ENCODE peak calls at places on chromosomes 2 and 18, in four cellular contexts. V is sciatic nerve; Y is CD4-positive, alpha-beta T cell; Z is pancreas. K is an unnamed sample.

GRCh38 chr2:46268196-46268595 is 29.0 kb upstream of the EPAS1 start:
- ATAC-seq in V (peak), Y (no peak), Z (no peak), K (no peak)

GRCh38 chr2:23426284-23426905 is 41.4 kb downstream of the KLHL29 start:
- ATAC-seq in V (peak), Y (no peak), Z (no peak), K (no peak)

GRCh38 chr2:43199492-43200481 is 26.6 kb downstream of the ZFP36L2 start:
- ATAC-seq in V (no peak), Y (no peak), Z (peak), K (no peak)

GRCh38 chr2:104900608-104901007 is 46.7 kb downstream of the POU3F3 start:
- ATAC-seq in V (no peak), Y (no peak), Z (peak), K (no peak)

GRCh38 chr18:30142248-30142647 is 900.3 kb downstream of the DSC3 start:
- ATAC-seq in V (no peak), Y (no peak), Z (no peak), K (no peak)

GRCh38 chr18:10081477-10081876 is 167.7 kb downstream of the VAPA start:
- ATAC-seq in V (no peak), Y (no peak), Z (peak), K (no peak)

GRCh38 chr18:56298935-56299334 is 339.5 kb downstream of the TXNL1 start:
- ATAC-seq in V (no peak), Y (no peak), Z (peak), K (no peak)

GRCh38 chr2:41698787-41699422 is 348.9 kb upstream of the PKDCC start:
- ATAC-seq in V (peak), Y (no peak), Z (no peak), K (no peak)

GRCh38 chr18:9736942-9737813 is 29.1 kb downstream of the RAB31 start:
- ATAC-seq in V (no peak), Y (no peak), Z (peak), K (peak)

GRCh38 chr2:69196327-69197117 is 183.5 kb downstream of the ANTXR1 start:
- ATAC-seq in V (peak), Y (no peak), Z (no peak), K (no peak)

GRCh38 chr2:179861777-179862117 is 335 bp upstream of the ZNF385B start:
- ATAC-seq in V (no peak), Y (no peak), Z (no peak), K (no peak)

GRCh38 chr2:60539177-60539576 is 14.3 kb downstream of the BCL11A start:
- ATAC-seq in V (no peak), Y (no peak), Z (peak), K (no peak)

GRCh38 chr2:2886934-2887333 is 490.7 kb downstream of the EIPR1 start:
- ATAC-seq in V (no peak), Y (no peak), Z (no peak), K (no peak)

GRCh38 chr2:230434677-230435324 is 18.8 kb downstream of the SP100 start:
- ATAC-seq in V (no peak), Y (no peak), Z (no peak), K (peak)

GRCh38 chr2:190662754-190663153 is 13.9 kb downstream of the NAB1 start:
- ATAC-seq in V (peak), Y (no peak), Z (no peak), K (no peak)

GRCh38 chr2:45237128-45237527 is 227.9 kb upstream of the SIX2 start:
- ATAC-seq in V (no peak), Y (no peak), Z (no peak), K (no peak)

GRCh38 chr2:232927793-232928563 is 57.9 kb downstream of the SNORC start:
- ATAC-seq in V (no peak), Y (no peak), Z (no peak), K (no peak)

GRCh38 chr2:32932825-32933755 is 13.7 kb upstream of the LTBP1 start:
- ATAC-seq in V (no peak), Y (no peak), Z (no peak), K (no peak)

GRCh38 chr18:9913151-9913525 is 678 bp upstream of the VAPA start:
- ATAC-seq in V (peak), Y (no peak), Z (no peak), K (no peak)

GRCh38 chr2:45898819-45899218 is 247.3 kb downstream of the PRKCE start:
- ATAC-seq in V (no peak), Y (no peak), Z (no peak), K (no peak)

GRCh38 chr2:202051499-202052161 is 18.0 kb downstream of the FZD7 start:
- ATAC-seq in V (no peak), Y (no peak), Z (no peak), K (no peak)

GRCh38 chr2:10316336-10316735 is 13.6 kb downstream of the HPCAL1 start:
- ATAC-seq in V (no peak), Y (no peak), Z (no peak), K (no peak)

GRCh38 chr2:227188292-227188691 is 23.9 kb downstream of the COL4A3 start:
- ATAC-seq in V (no peak), Y (no peak), Z (no peak), K (no peak)

GRCh38 chr2:162013514-162014205 is 60.4 kb downstream of the DPP4 start:
- ATAC-seq in V (peak), Y (peak), Z (no peak), K (peak)

GRCh38 chr2:2879776-2880175 is 497.8 kb downstream of the EIPR1 start:
- ATAC-seq in V (no peak), Y (no peak), Z (no peak), K (no peak)

GRCh38 chr2:113173563-113174368 is at the start of gene PSD4:
- ATAC-seq in V (peak), Y (peak), Z (peak), K (peak)

GRCh38 chr2:10073706-10074105 is 6.5 kb downstream of the CYS1 start:
- ATAC-seq in V (peak), Y (no peak), Z (no peak), K (no peak)

GRCh38 chr2:221096651-221097567 is 475.2 kb downstream of the EPHA4 start:
- ATAC-seq in V (no peak), Y (no peak), Z (no peak), K (no peak)

GRCh38 chr2:101803945-101804696 is 106.6 kb downstream of the MAP4K4 start:
- ATAC-seq in V (peak), Y (no peak), Z (no peak), K (no peak)

GRCh38 chr2:25334482-25334881 is 7.2 kb downstream of the DNMT3A start:
- ATAC-seq in V (no peak), Y (no peak), Z (no peak), K (no peak)

GRCh38 chr2:217147751-217148318 is 288.0 kb upstream of the TNP1 start:
- ATAC-seq in V (no peak), Y (no peak), Z (no peak), K (no peak)

GRCh38 chr2:79001285-79001684 is 24.2 kb upstream of the REG3G start:
- ATAC-seq in V (no peak), Y (no peak), Z (no peak), K (no peak)

GRCh38 chr2:154133823-154134222 is 262.1 kb downstream of the GALNT13 start:
- ATAC-seq in V (no peak), Y (no peak), Z (no peak), K (no peak)

GRCh38 chr2:120899373-120899772 is 163.7 kb downstream of the GLI2 start:
- ATAC-seq in V (peak), Y (no peak), Z (no peak), K (no peak)

GRCh38 chr2:191126386-191126785 is 24.4 kb downstream of the STAT4 start:
- ATAC-seq in V (no peak), Y (peak), Z (no peak), K (peak)

GRCh38 chr2:102637358-102637757 is 18.0 kb downstream of the SLC9A2 start:
- ATAC-seq in V (no peak), Y (no peak), Z (no peak), K (no peak)

K was measured in activated T-helper 17 cell treated with anti-CD3 and anti-CD28 coated beads, Interleukin-2, amount 50 U/mL, for 72 hours.